ENCODE peak calls at places on chromosomes 13 and 19, in seven cellular contexts. P is posterior cingulate gyrus; R is heart left ventricle; F is MCF 10A; L is fibroblast of the conjunctiva; W is CD8-positive, alpha-beta T cell; X is frontal cortex. M is an unnamed sample.
A peak's percentile ranks its signal among the peaks of the same experiment; 100 is the strongest.

GRCh38 chr19:49514151-49514550 is 1.7 kb downstream of the FCGRT start:
- DNase-seq in P (no peak), R (no peak), F (no peak), L (no peak), W (no peak), X (no peak), M (no peak)

GRCh38 chr19:35996777-35997176 is 1.8 kb downstream of the SDHAF1 start:
- DNase-seq in P (no peak), R (no peak), F (no peak), L (no peak), W (no peak), X (no peak), M (no peak)

GRCh38 chr19:3656073-3656746 is 29.6 kb upstream of the CACTIN start:
- DNase-seq in P (no peak), R (no peak), F (peak; percentile 13), L (no peak), W (no peak), X (no peak), M (peak; percentile 19)

GRCh38 chr19:35162471-35163326 is 8.2 kb downstream of the FXYD5 start:
- DNase-seq in P (no peak), R (no peak), F (peak; percentile 74), L (no peak), W (no peak), X (no peak), M (no peak)

GRCh38 chr13:112907916-112908315 is 61.1 kb upstream of the MCF2L start:
- DNase-seq in P (no peak), R (no peak), F (no peak), L (no peak), W (no peak), X (no peak), M (no peak)

GRCh38 chr19:38676878-38677646 is 29.6 kb downstream of the ACTN4 start:
- DNase-seq in P (no peak), R (no peak), F (no peak), L (no peak), W (no peak), X (no peak), M (no peak)

GRCh38 chr19:20279516-20279915 is 112.5 kb downstream of the ZNF486 start:
- DNase-seq in P (peak; percentile 63), R (no peak), F (no peak), L (no peak), W (no peak), X (no peak), M (no peak)

GRCh38 chr19:2026770-2027169 is 11.3 kb upstream of the BTBD2 start:
- DNase-seq in P (no peak), R (no peak), F (no peak), L (no peak), W (no peak), X (no peak), M (no peak)